ENCODE peak calls at places on chromosomes 5 and 9, in eight cellular contexts. A, P, R, X, Q, L, H and T are unnamed samples.

GRCh38 chr5:178474562-178475184 is 115.5 kb downstream of the COL23A1 start:
- DNase-seq in A (no peak), P (no peak), R (no peak), X (no peak), Q (no peak), L (no peak), H (no peak), T (no peak)

GRCh38 chr5:148425808-148426207 is 42.0 kb downstream of the FBXO38 start:
- DNase-seq in A (no peak), P (no peak), R (no peak), X (no peak), Q (no peak), L (no peak), H (no peak), T (no peak)

GRCh38 chr5:68287631-68287975 is 72.0 kb downstream of the PIK3R1 start:
- DNase-seq in A (no peak), P (no peak), R (no peak), X (no peak), Q (no peak), L (no peak), H (no peak), T (no peak)

GRCh38 chr5:138000102-138000723 is 32.7 kb downstream of the FAM13B start:
- DNase-seq in A (no peak), P (no peak), R (no peak), X (no peak), Q (no peak), L (no peak), H (no peak), T (no peak)

GRCh38 chr9:129166962-129167557 is 11.0 kb downstream of the IER5L start:
- DNase-seq in A (peak; percentile 86), P (no peak), R (peak; percentile 95), X (peak; percentile 79), Q (peak; percentile 92), L (peak; percentile 84), H (no peak), T (no peak)

GRCh38 chr5:174970502-174970901 is 246.1 kb downstream of the MSX2 start:
- DNase-seq in A (no peak), P (no peak), R (no peak), X (no peak), Q (no peak), L (no peak), H (no peak), T (no peak)

GRCh38 chr9:91033270-91033669 is 231.7 kb downstream of the SYK start:
- DNase-seq in A (no peak), P (no peak), R (no peak), X (no peak), Q (no peak), L (no peak), H (no peak), T (no peak)

GRCh38 chr5:97243352-97243751 is 60.3 kb upstream of the RIOK2 start:
- DNase-seq in A (no peak), P (no peak), R (no peak), X (no peak), Q (no peak), L (no peak), H (no peak), T (no peak)

GRCh38 chr9:131661954-131662621 is 77.8 kb downstream of the RAPGEF1 start:
- DNase-seq in A (no peak), P (peak; percentile 41), R (no peak), X (no peak), Q (no peak), L (no peak), H (no peak), T (no peak)

GRCh38 chr9:18396102-18396728 is 77.7 kb upstream of the ADAMTSL1 start:
- DNase-seq in A (no peak), P (no peak), R (no peak), X (no peak), Q (no peak), L (no peak), H (no peak), T (peak; percentile 16)

GRCh38 chr5:87210076-87210475 is 57.6 kb upstream of the RASA1 start:
- DNase-seq in A (no peak), P (no peak), R (no peak), X (no peak), Q (no peak), L (no peak), H (peak; percentile 7), T (no peak)

GRCh38 chr5:10662083-10662482 is 98.2 kb downstream of the ANKRD33B start:
- DNase-seq in A (no peak), P (no peak), R (no peak), X (no peak), Q (no peak), L (no peak), H (no peak), T (no peak)

GRCh38 chr5:147628054-147628895 is 118.4 kb upstream of the DPYSL3 start:
- DNase-seq in A (peak; percentile 92), P (peak; percentile 24), R (peak; percentile 75), X (peak; percentile 62), Q (peak; percentile 60), L (no peak), H (peak; percentile 23), T (peak; percentile 80)

DNA sequence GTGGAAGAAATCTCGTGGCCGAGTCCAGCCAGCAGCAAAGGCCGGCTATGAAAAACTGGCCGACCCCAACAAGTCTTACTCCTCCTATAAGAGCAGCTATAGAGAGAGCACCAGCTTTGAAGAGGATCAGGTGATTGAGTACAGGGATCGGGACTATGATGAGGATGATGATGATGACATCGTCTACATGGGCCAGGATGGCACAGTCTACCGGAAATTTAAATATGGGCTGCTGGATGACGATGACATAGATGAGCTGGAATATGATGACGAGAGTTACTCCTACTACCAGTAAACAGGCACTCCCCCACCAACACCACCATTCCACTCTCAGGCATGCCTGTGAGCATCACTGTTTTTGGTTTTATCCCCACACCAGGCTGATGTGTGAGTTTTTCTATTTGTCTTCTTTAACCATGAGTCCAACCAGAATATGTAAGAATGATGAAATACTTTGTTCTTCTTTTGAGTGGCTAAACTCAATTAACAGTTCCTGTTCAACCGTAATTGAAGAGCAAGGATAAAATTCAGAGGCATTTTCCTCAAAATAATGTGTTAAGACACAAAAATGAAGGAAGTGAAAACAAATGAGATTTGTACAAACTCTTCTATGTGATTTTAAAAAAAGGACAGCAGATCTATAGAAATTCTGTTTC is 35.5 kb downstream of the RFK start:
- DNase-seq in A (no peak), P (no peak), R (no peak), X (no peak), Q (no peak), L (no peak), H (no peak), T (no peak)
- TF ChIP-seq CTCF in A (no peak), P (no peak), R (no peak), X (no peak), Q (no peak), L (no peak), H (no peak), T (no peak)

DNA sequence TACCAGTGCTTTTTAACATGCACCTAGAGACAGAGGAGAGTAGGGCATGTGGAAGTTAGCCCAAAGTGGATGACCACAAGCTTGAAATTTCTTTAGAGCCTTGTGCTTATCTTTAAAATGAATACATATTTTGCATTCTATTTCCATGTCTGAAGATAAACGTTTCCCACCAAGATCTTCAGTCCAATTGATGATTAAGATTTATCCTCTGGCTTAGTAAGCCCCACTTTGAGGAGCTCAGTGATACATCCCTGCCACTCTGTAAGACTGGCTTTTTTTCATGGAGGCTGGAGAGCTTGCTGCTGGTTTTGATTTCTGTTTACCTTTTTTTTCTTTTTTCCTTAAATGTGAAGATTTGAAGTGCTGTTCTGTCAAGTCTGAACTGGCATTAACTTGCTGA is 54.1 kb downstream of the GRAMD2B start:
- DNase-seq in A (no peak), P (no peak), R (no peak), X (no peak), Q (no peak), L (no peak), H (no peak), T (no peak)
- H3K27ac ChIP-seq in A (no peak overlapping the region), P (no peak overlapping the region), R (no peak overlapping the region), X (peak overlapping the region; percentile 14), Q (peak overlapping the region; percentile 74), L (peak overlapping the region; percentile 25), H (no peak overlapping the region), T (no peak overlapping the region)

GRCh38 chr5:107248065-107248695 is 422.6 kb downstream of the EFNA5 start:
- DNase-seq in A (peak; percentile 90), P (peak; percentile 3), R (peak; percentile 57), X (peak; percentile 29), Q (peak; percentile 14), L (no peak), H (no peak), T (peak; percentile 75)

GRCh38 chr5:107241841-107242240 is 428.9 kb downstream of the EFNA5 start:
- DNase-seq in A (no peak), P (no peak), R (no peak), X (no peak), Q (no peak), L (no peak), H (no peak), T (no peak)

GRCh38 chr5:107247427-107247826 is 423.3 kb downstream of the EFNA5 start:
- DNase-seq in A (no peak), P (no peak), R (no peak), X (no peak), Q (no peak), L (no peak), H (no peak), T (no peak)

GRCh38 chr5:107242861-107243579 is 427.7 kb downstream of the EFNA5 start:
- DNase-seq in A (no peak), P (no peak), R (no peak), X (no peak), Q (no peak), L (no peak), H (no peak), T (no peak)

GRCh38 chr5:107242411-107242810 is 428.3 kb downstream of the EFNA5 start:
- DNase-seq in A (no peak), P (no peak), R (no peak), X (no peak), Q (no peak), L (no peak), H (no peak), T (no peak)
- H3K27me3 ChIP-seq in A (no peaks in the 10 kb centered on the region), P (no peaks in the 10 kb centered on the region), R (no peaks in the 10 kb centered on the region), X (no peaks in the 10 kb centered on the region), Q (no peaks in the 10 kb centered on the region), L (no peaks in the 10 kb centered on the region), H (no peaks in the 10 kb centered on the region), T (no peaks in the 10 kb centered on the region)

GRCh38 chr5:79540939-79541338 is 27.0 kb upstream of the HOMER1 start:
- DNase-seq in A (no peak), P (no peak), R (no peak), X (no peak), Q (no peak), L (no peak), H (no peak), T (no peak)

GRCh38 chr5:79536193-79536906 is 22.4 kb upstream of the HOMER1 start:
- DNase-seq in A (no peak), P (no peak), R (no peak), X (no peak), Q (no peak), L (no peak), H (no peak), T (peak; percentile 42)

DNA sequence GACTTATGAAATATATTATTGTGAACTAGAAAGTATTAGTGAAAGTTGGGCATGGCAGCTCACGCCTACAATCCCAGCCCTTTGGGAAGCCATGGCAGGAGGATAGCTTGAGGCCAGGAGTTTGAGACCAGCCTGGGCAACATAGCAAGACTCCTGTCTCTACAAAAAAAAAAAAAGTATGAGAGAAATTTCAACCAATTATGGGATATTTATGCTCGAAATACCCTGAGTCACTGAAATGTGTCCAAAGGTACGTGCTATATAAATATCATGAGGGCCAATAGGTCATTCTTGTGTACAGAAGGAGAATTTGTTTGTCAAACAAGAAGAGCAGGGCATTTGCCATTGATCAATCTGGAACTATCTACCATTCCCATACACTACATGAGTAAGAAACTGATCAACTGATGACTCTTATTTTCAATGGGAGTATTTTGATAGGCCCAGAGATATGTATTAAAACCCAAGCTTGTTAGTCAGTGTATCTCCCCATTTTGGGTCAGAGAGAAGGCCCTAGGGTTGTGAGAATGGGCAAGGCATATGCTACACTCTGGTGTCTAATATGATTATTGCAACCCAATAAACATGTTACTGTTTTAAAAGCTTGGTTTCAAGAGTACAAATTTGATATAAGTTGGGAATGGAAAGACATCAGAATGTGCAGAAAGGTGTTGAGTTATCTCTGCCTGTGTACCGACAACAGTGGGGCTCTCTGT is 21.7 kb upstream of the HOMER1 start:
- DNase-seq in A (no peak), P (no peak), R (no peak), X (no peak), Q (no peak), L (no peak), H (no peak), T (no peak)
- TF ChIP-seq CTCF in A (no peak), P (peak; percentile 28), R (no peak), X (no peak), Q (no peak), L (no peak), H (peak; percentile 16), T (no peak)